ENCODE peak calls at places on chromosomes 13 and 19, in seven cellular contexts. One of them, this sample, is unnamed.

GRCh38 chr13:113917096-113917495 is 53.2 kb upstream of the GAS6 start:
- DNase-seq in activated CD8-positive, alpha-beta T cell treated with anti-CD3 and anti-CD28 coated beads for 36 hours: no peak
- DNase-seq in activated CD4-positive, alpha-beta T cell treated with anti-CD3 and anti-CD28 coated beads, Interleukin-2, amount 50 U/mL, for 24 hours: no peak
- DNase-seq in right atrium auricular region: peak; percentile 50
- DNase-seq in NCI-H1092: no peak
- DNase-seq in lung: peak; percentile 22
- DNase-seq in Calu3: no peak
- DNase-seq in this sample: no peak

GRCh38 chr19:12346896-12347295 is 13.5 kb upstream of the ZNF563 start:
- DNase-seq in activated CD8-positive, alpha-beta T cell treated with anti-CD3 and anti-CD28 coated beads for 36 hours: peak; percentile 44
- DNase-seq in activated CD4-positive, alpha-beta T cell treated with anti-CD3 and anti-CD28 coated beads, Interleukin-2, amount 50 U/mL, for 24 hours: no peak
- DNase-seq in right atrium auricular region: no peak
- DNase-seq in NCI-H1092: no peak
- DNase-seq in lung: no peak
- DNase-seq in Calu3: no peak
- DNase-seq in this sample: no peak

GRCh38 chr19:45195764-45196163 is 17.2 kb downstream of the BLOC1S3 start:
- DNase-seq in activated CD8-positive, alpha-beta T cell treated with anti-CD3 and anti-CD28 coated beads for 36 hours: no peak
- DNase-seq in activated CD4-positive, alpha-beta T cell treated with anti-CD3 and anti-CD28 coated beads, Interleukin-2, amount 50 U/mL, for 24 hours: no peak
- DNase-seq in right atrium auricular region: no peak
- DNase-seq in NCI-H1092: no peak
- DNase-seq in lung: no peak
- DNase-seq in Calu3: peak; percentile 19
- DNase-seq in this sample: no peak

GRCh38 chr19:41302624-41303351 is 7.2 kb upstream of the CCDC97 start:
- DNase-seq in activated CD8-positive, alpha-beta T cell treated with anti-CD3 and anti-CD28 coated beads for 36 hours: peak; percentile 93
- DNase-seq in activated CD4-positive, alpha-beta T cell treated with anti-CD3 and anti-CD28 coated beads, Interleukin-2, amount 50 U/mL, for 24 hours: peak; percentile 40
- DNase-seq in right atrium auricular region: no peak
- DNase-seq in NCI-H1092: no peak
- DNase-seq in lung: no peak
- DNase-seq in Calu3: no peak
- DNase-seq in this sample: no peak

GRCh38 chr13:109256866-109257760 is 529.3 kb downstream of the IRS2 start:
- DNase-seq in activated CD8-positive, alpha-beta T cell treated with anti-CD3 and anti-CD28 coated beads for 36 hours: no peak
- DNase-seq in activated CD4-positive, alpha-beta T cell treated with anti-CD3 and anti-CD28 coated beads, Interleukin-2, amount 50 U/mL, for 24 hours: no peak
- DNase-seq in right atrium auricular region: peak; percentile 68
- DNase-seq in NCI-H1092: no peak
- DNase-seq in lung: peak; percentile 41
- DNase-seq in Calu3: peak; percentile 9
- DNase-seq in this sample: peak; percentile 100

GRCh38 chr19:17309962-17310461 is 649 bp downstream of the DDA1 start:
- DNase-seq in activated CD8-positive, alpha-beta T cell treated with anti-CD3 and anti-CD28 coated beads for 36 hours: peak; percentile 36
- DNase-seq in activated CD4-positive, alpha-beta T cell treated with anti-CD3 and anti-CD28 coated beads, Interleukin-2, amount 50 U/mL, for 24 hours: no peak
- DNase-seq in right atrium auricular region: no peak
- DNase-seq in NCI-H1092: no peak
- DNase-seq in lung: no peak
- DNase-seq in Calu3: peak; percentile 20
- DNase-seq in this sample: no peak

GRCh38 chr19:33821871-33822270 is 25.2 kb downstream of the KCTD15 start:
- DNase-seq in activated CD8-positive, alpha-beta T cell treated with anti-CD3 and anti-CD28 coated beads for 36 hours: no peak
- DNase-seq in activated CD4-positive, alpha-beta T cell treated with anti-CD3 and anti-CD28 coated beads, Interleukin-2, amount 50 U/mL, for 24 hours: no peak
- DNase-seq in right atrium auricular region: no peak
- DNase-seq in NCI-H1092: no peak
- DNase-seq in lung: no peak
- DNase-seq in Calu3: no peak
- DNase-seq in this sample: no peak

GRCh38 chr13:73272831-73273230 is 214.0 kb downstream of the KLF5 start:
- DNase-seq in activated CD8-positive, alpha-beta T cell treated with anti-CD3 and anti-CD28 coated beads for 36 hours: no peak
- DNase-seq in activated CD4-positive, alpha-beta T cell treated with anti-CD3 and anti-CD28 coated beads, Interleukin-2, amount 50 U/mL, for 24 hours: no peak
- DNase-seq in right atrium auricular region: no peak
- DNase-seq in NCI-H1092: no peak
- DNase-seq in lung: no peak
- DNase-seq in Calu3: no peak
- DNase-seq in this sample: no peak

GRCh38 chr13:110340812-110341444 is 33.8 kb downstream of the COL4A2 start:
- DNase-seq in activated CD8-positive, alpha-beta T cell treated with anti-CD3 and anti-CD28 coated beads for 36 hours: peak; percentile 84
- DNase-seq in activated CD4-positive, alpha-beta T cell treated with anti-CD3 and anti-CD28 coated beads, Interleukin-2, amount 50 U/mL, for 24 hours: no peak
- DNase-seq in right atrium auricular region: peak; percentile 98
- DNase-seq in NCI-H1092: no peak
- DNase-seq in lung: peak; percentile 59
- DNase-seq in Calu3: no peak
- DNase-seq in this sample: no peak

GRCh38 chr19:34428549-34429285 is 536 bp downstream of the UBA2 start:
- DNase-seq in activated CD8-positive, alpha-beta T cell treated with anti-CD3 and anti-CD28 coated beads for 36 hours: peak; percentile 66
- DNase-seq in activated CD4-positive, alpha-beta T cell treated with anti-CD3 and anti-CD28 coated beads, Interleukin-2, amount 50 U/mL, for 24 hours: peak; percentile 33
- DNase-seq in right atrium auricular region: no peak
- DNase-seq in NCI-H1092: no peak
- DNase-seq in lung: no peak
- DNase-seq in Calu3: peak; percentile 5
- DNase-seq in this sample: peak; percentile 30

GRCh38 chr13:74573654-74574053 is 439.4 kb upstream of the KLF12 start:
- DNase-seq in activated CD8-positive, alpha-beta T cell treated with anti-CD3 and anti-CD28 coated beads for 36 hours: peak; percentile 51
- DNase-seq in activated CD4-positive, alpha-beta T cell treated with anti-CD3 and anti-CD28 coated beads, Interleukin-2, amount 50 U/mL, for 24 hours: no peak
- DNase-seq in right atrium auricular region: no peak
- DNase-seq in NCI-H1092: peak; percentile 15
- DNase-seq in lung: no peak
- DNase-seq in Calu3: no peak
- DNase-seq in this sample: no peak

GRCh38 chr13:26508885-26509284 is 48.6 kb upstream of the WASF3 start:
- DNase-seq in activated CD8-positive, alpha-beta T cell treated with anti-CD3 and anti-CD28 coated beads for 36 hours: no peak
- DNase-seq in activated CD4-positive, alpha-beta T cell treated with anti-CD3 and anti-CD28 coated beads, Interleukin-2, amount 50 U/mL, for 24 hours: no peak
- DNase-seq in right atrium auricular region: peak; percentile 95
- DNase-seq in NCI-H1092: no peak
- DNase-seq in lung: peak; percentile 65
- DNase-seq in Calu3: no peak
- DNase-seq in this sample: no peak

GRCh38 chr19:20162821-20163220 is 4.2 kb upstream of the ZNF486 start:
- DNase-seq in activated CD8-positive, alpha-beta T cell treated with anti-CD3 and anti-CD28 coated beads for 36 hours: peak; percentile 37
- DNase-seq in activated CD4-positive, alpha-beta T cell treated with anti-CD3 and anti-CD28 coated beads, Interleukin-2, amount 50 U/mL, for 24 hours: no peak
- DNase-seq in right atrium auricular region: no peak
- DNase-seq in NCI-H1092: no peak
- DNase-seq in lung: no peak
- DNase-seq in Calu3: no peak
- DNase-seq in this sample: no peak

GRCh38 chr13:104683789-104684188 is 1617.6 kb upstream of the SLC10A2 start:
- DNase-seq in activated CD8-positive, alpha-beta T cell treated with anti-CD3 and anti-CD28 coated beads for 36 hours: no peak
- DNase-seq in activated CD4-positive, alpha-beta T cell treated with anti-CD3 and anti-CD28 coated beads, Interleukin-2, amount 50 U/mL, for 24 hours: no peak
- DNase-seq in right atrium auricular region: no peak
- DNase-seq in NCI-H1092: no peak
- DNase-seq in lung: no peak
- DNase-seq in Calu3: no peak
- DNase-seq in this sample: no peak

GRCh38 chr19:6674868-6675305 is 4.9 kb upstream of the TNFSF14 start:
- DNase-seq in activated CD8-positive, alpha-beta T cell treated with anti-CD3 and anti-CD28 coated beads for 36 hours: peak; percentile 98
- DNase-seq in activated CD4-positive, alpha-beta T cell treated with anti-CD3 and anti-CD28 coated beads, Interleukin-2, amount 50 U/mL, for 24 hours: peak; percentile 70
- DNase-seq in right atrium auricular region: no peak
- DNase-seq in NCI-H1092: no peak
- DNase-seq in lung: peak; percentile 48
- DNase-seq in Calu3: no peak
- DNase-seq in this sample: peak; percentile 79

GRCh38 chr13:79631260-79631659 is 150.3 kb downstream of the NDFIP2 start:
- DNase-seq in activated CD8-positive, alpha-beta T cell treated with anti-CD3 and anti-CD28 coated beads for 36 hours: no peak
- DNase-seq in activated CD4-positive, alpha-beta T cell treated with anti-CD3 and anti-CD28 coated beads, Interleukin-2, amount 50 U/mL, for 24 hours: no peak
- DNase-seq in right atrium auricular region: no peak
- DNase-seq in NCI-H1092: no peak
- DNase-seq in lung: no peak
- DNase-seq in Calu3: peak; percentile 17
- DNase-seq in this sample: peak; percentile 59

GRCh38 chr13:57634829-57635165 is 3.3 kb downstream of the PCDH17 start:
- DNase-seq in activated CD8-positive, alpha-beta T cell treated with anti-CD3 and anti-CD28 coated beads for 36 hours: peak; percentile 1
- DNase-seq in activated CD4-positive, alpha-beta T cell treated with anti-CD3 and anti-CD28 coated beads, Interleukin-2, amount 50 U/mL, for 24 hours: no peak
- DNase-seq in right atrium auricular region: no peak
- DNase-seq in NCI-H1092: no peak
- DNase-seq in lung: no peak
- DNase-seq in Calu3: no peak
- DNase-seq in this sample: no peak

GRCh38 chr19:54319049-54319448 is 6.1 kb upstream of the LILRA5 start:
- DNase-seq in activated CD8-positive, alpha-beta T cell treated with anti-CD3 and anti-CD28 coated beads for 36 hours: no peak
- DNase-seq in activated CD4-positive, alpha-beta T cell treated with anti-CD3 and anti-CD28 coated beads, Interleukin-2, amount 50 U/mL, for 24 hours: no peak
- DNase-seq in right atrium auricular region: no peak
- DNase-seq in NCI-H1092: no peak
- DNase-seq in lung: no peak
- DNase-seq in Calu3: no peak
- DNase-seq in this sample: no peak

GRCh38 chr13:113153810-113154748 is 4.4 kb upstream of the PROZ start:
- DNase-seq in activated CD8-positive, alpha-beta T cell treated with anti-CD3 and anti-CD28 coated beads for 36 hours: peak; percentile 64
- DNase-seq in activated CD4-positive, alpha-beta T cell treated with anti-CD3 and anti-CD28 coated beads, Interleukin-2, amount 50 U/mL, for 24 hours: no peak
- DNase-seq in right atrium auricular region: peak; percentile 76
- DNase-seq in NCI-H1092: peak; percentile 64
- DNase-seq in lung: peak; percentile 75
- DNase-seq in Calu3: peak; percentile 34
- DNase-seq in this sample: peak; percentile 55

This sample was measured in PC-9.